ENCODE peak calls at places on chromosomes 7 and 10, in five cellular contexts. B is IMR-90, M is left ventricle myocardium inferior, Q is cardiac fibroblast, H is GM12865. U is an unnamed sample.
A peak's percentile ranks its signal among the peaks of the same experiment; 100 is the strongest.

GRCh38 chr7:44287488-44288380 is 37.7 kb downstream of the CAMK2B start:
- DNase-seq in B (no peak), M (peak; percentile 6), Q (no peak), H (no peak), U (no peak)

GRCh38 chr7:152862842-152863241 is 103.3 kb downstream of the ACTR3B start:
- DNase-seq in B (no peak), M (no peak), Q (no peak), H (no peak), U (no peak)

GRCh38 chr10:119654540-119654939 is 3.4 kb downstream of the BAG3 start:
- DNase-seq in B (no peak), M (peak; percentile 31), Q (no peak), H (no peak), U (no peak)

GRCh38 chr10:79367421-79368189 is 20.3 kb downstream of the PPIF start:
- DNase-seq in B (peak; percentile 70), M (no peak), Q (peak; percentile 74), H (no peak), U (peak; percentile 85)

GRCh38 chr10:89389254-89389653 is 3.2 kb upstream of the IFIT1 start:
- DNase-seq in B (peak; percentile 48), M (no peak), Q (peak; percentile 51), H (peak; percentile 58), U (peak; percentile 66)

GRCh38 chr7:48742046-48742445 is 182.3 kb upstream of the CDC14C start:
- DNase-seq in B (no peak), M (no peak), Q (no peak), H (no peak), U (no peak)

GRCh38 chr7:25858562-25859411 is 293.2 kb upstream of the NFE2L3 start:
- DNase-seq in B (no peak), M (no peak), Q (no peak), H (peak; percentile 74), U (no peak)

GRCh38 chr10:78207776-78208175 is 174.1 kb downstream of the RPS24 start:
- DNase-seq in B (no peak), M (no peak), Q (no peak), H (no peak), U (no peak)

GRCh38 chr10:6986927-6987326 is 406.9 kb upstream of the PRKCQ start:
- DNase-seq in B (no peak), M (no peak), Q (no peak), H (no peak), U (no peak)

GRCh38 chr7:22166928-22167327 is 190.0 kb downstream of the RAPGEF5 start:
- DNase-seq in B (no peak), M (no peak), Q (no peak), H (no peak), U (no peak)

GRCh38 chr10:125411724-125412123 is 251.4 kb upstream of the CTBP2 start:
- DNase-seq in B (peak; percentile 96), M (no peak), Q (peak; percentile 89), H (no peak), U (peak; percentile 85)

GRCh38 chr10:97564776-97565175 is 7.8 kb upstream of the ANKRD2 start:
- DNase-seq in B (peak; percentile 24), M (no peak), Q (no peak), H (no peak), U (no peak)

GRCh38 chr10:6958723-6959122 is 378.6 kb upstream of the PRKCQ start:
- DNase-seq in B (no peak), M (no peak), Q (no peak), H (no peak), U (no peak)

GRCh38 chr7:77537595-77538185 is 595 bp downstream of the PTPN12 start:
- DNase-seq in B (no peak), M (peak; percentile 45), Q (no peak), H (peak; percentile 52), U (peak; percentile 28)

GRCh38 chr10:113767222-113767621 is 15.7 kb downstream of the PLEKHS1 start:
- DNase-seq in B (no peak), M (no peak), Q (no peak), H (no peak), U (no peak)

GRCh38 chr10:77505431-77506334 is 131.9 kb downstream of the KCNMA1 start:
- DNase-seq in B (peak; percentile 91), M (no peak), Q (peak; percentile 88), H (no peak), U (peak; percentile 85)

GRCh38 chr10:97810476-97810875 is 38.7 kb upstream of the SFRP5 start:
- DNase-seq in B (peak; percentile 12), M (no peak), Q (peak; percentile 17), H (no peak), U (peak; percentile 71)

GRCh38 chr7:146655928-146656797 is 539.6 kb downstream of the CNTNAP2 start:
- DNase-seq in B (no peak), M (no peak), Q (no peak), H (no peak), U (peak; percentile 1)

GRCh38 chr10:126041804-126042231 is 145.5 kb downstream of the FANK1 start:
- DNase-seq in B (peak; percentile 43), M (peak; percentile 80), Q (peak; percentile 92), H (peak; percentile 95), U (peak; percentile 65)

GRCh38 chr10:55500931-55501559 is 700.0 kb upstream of the PCDH15 start:
- DNase-seq in B (no peak), M (no peak), Q (peak; percentile 12), H (peak; percentile 43), U (peak; percentile 21)

GRCh38 chr10:3525832-3526449 is 259.1 kb downstream of the KLF6 start:
- DNase-seq in B (peak; percentile 99), M (peak; percentile 28), Q (peak; percentile 98), H (no peak), U (peak; percentile 98)

GRCh38 chr7:137343483-137343841 is at the start of gene PTN:
- DNase-seq in B (peak; percentile 79), M (peak; percentile 40), Q (peak; percentile 49), H (no peak), U (peak; percentile 83)

GRCh38 chr10:86361134-86362128 is 5.2 kb downstream of the GRID1 start:
- DNase-seq in B (no peak), M (no peak), Q (no peak), H (no peak), U (no peak)

GRCh38 chr10:4867520-4868356 is 41.7 kb downstream of the AKR1E2 start:
- DNase-seq in B (peak; percentile 8), M (no peak), Q (peak; percentile 50), H (no peak), U (peak; percentile 77)
- H3K4me3 ChIP-seq in B (no peak overlapping the region), M (no peak overlapping the region), Q (no peak overlapping the region), H (no peak overlapping the region), U (no peak overlapping the region)

GRCh38 chr7:51317582-51317910 is 937 bp upstream of the COBL start:
- DNase-seq in B (no peak), M (no peak), Q (no peak), H (no peak), U (no peak)

GRCh38 chr7:51318886-51319579 is 2.4 kb upstream of the COBL start:
- DNase-seq in B (no peak), M (no peak), Q (no peak), H (no peak), U (no peak)

GRCh38 chr7:51316666-51317581 is at the start of gene COBL:
- DNase-seq in B (no peak), M (peak; percentile 29), Q (no peak), H (no peak), U (peak; percentile 8)

GRCh38 chr7:51316262-51316665 is 345 bp downstream of the COBL start:
- DNase-seq in B (no peak), M (peak; percentile 28), Q (no peak), H (no peak), U (no peak)

DNA sequence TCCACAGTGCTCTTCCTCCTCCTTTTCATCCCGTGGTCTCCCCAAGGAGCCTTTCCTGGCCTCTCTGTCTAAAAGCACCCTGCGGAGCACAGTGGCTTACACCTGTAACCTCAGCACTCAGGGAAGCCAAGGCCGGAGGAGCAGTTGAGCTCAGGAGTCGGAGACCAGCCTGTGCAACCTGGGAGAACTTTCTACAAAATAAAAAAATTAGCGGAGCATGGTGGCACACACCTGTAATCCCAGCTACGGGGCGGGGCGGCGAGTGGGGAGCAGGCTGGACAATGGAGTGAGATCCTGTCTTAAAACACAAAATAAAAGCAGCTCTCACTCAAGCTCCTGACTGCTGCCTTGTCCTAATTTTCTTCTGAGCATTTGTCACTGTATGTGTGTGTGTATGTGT is 1.4 kb upstream of the COBL start:
- DNase-seq in B (no peak), M (no peak), Q (no peak), H (no peak), U (no peak)
- H3K4me3 ChIP-seq in B (no peak overlapping the region), M (peak overlapping the region; percentile 70), Q (no peak overlapping the region), H (no peak overlapping the region), U (no peak overlapping the region)

DNA sequence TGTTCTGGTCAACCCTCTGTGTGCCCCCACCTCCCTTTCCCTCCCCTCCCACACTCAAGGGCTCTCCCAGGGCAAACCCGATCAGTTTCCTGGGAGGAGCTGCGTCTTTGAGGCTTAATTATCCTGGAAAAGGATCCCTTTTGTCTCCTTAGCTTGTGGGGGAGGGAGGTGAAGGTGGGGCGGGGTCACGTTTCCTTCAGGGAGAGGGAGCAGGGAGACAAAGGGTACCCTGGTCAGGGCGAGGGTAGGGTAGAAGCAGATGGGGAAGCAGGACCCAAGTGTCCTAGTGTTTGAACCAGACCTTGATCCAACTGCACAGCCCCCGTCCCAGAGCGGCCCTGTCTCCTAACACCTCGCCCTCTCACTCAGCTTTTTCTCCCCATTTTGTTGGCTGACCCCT is 90.1 kb downstream of the HIF1AN start:
- DNase-seq in B (no peak), M (no peak), Q (no peak), H (no peak), U (no peak)
- H3K4me3 ChIP-seq in B (no peak overlapping the region), M (no peak overlapping the region), Q (no peak overlapping the region), H (no peak overlapping the region), U (no peak overlapping the region)

DNA sequence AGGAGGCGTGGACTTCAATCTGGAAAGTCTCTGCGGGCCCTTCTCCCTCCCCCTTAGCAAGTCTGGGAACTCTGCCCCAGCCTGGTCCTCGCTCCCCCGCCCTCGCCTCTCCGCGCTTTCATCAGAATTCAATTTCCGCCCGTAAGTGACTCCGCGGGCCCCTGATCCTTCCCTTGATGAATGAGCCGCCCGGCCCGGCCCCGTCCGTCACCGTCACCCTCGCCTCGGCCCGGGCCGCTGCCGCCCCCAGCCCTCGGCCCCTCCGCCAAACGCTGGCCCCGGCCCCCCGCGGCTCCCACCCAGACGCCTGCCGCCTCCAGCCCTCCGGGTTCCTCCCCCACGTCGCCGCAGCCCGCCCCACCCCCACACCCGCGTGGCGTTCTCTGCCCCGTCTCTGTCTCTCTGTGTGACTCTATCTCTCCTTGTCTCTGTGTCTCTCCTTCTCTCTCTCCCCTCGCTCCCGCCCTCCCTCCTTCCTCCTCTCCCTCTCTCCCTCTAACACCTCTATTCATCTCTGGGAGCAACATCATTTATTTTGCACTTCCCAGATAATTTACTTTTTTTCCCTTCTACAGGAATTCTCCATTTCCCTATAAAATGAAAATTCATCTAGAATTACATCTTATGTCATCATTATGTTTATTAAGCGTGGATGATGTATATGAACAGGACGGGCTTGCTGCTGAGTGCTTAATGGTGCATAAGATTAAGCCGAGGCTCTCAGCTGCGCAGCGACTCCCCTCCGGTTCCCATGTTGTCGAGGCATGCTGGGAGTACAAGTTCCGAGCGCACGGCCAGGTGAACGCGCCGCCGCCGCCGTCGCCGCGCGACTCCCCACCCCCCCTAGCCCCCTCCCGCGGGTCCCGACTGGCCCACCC is 91.2 kb upstream of the PAX2 start:
- DNase-seq in B (no peak), M (no peak), Q (no peak), H (no peak), U (peak; percentile 13)
- H3K4me3 ChIP-seq in B (no peak overlapping the region), M (peak overlapping the region; percentile 40), Q (no peak overlapping the region), H (no peak overlapping the region), U (no peak overlapping the region)